ENCODE peak calls at places on chromosomes 5 and 9, in ten cellular contexts. One of them, this sample, is unnamed.

GRCh38 chr5:146052780-146053179 is 52.6 kb downstream of the PLAC8L1 start:
- DNase-seq in kidney: no peak
- DNase-seq in heart right ventricle: no peak
- DNase-seq in GM23248: no peak
- DNase-seq in foreskin melanocyte: no peak
- DNase-seq in hippocampal formation: no peak
- DNase-seq in NCI-H510A treated with DMSO at 0.1 percent for 48 hours: no peak
- DNase-seq in HEK293T: peak; percentile 32
- DNase-seq in A172: no peak
- DNase-seq in NCI-H2081: no peak
- DNase-seq in this sample: no peak

GRCh38 chr5:74257645-74258328 is 382.7 kb downstream of the ENC1 start:
- DNase-seq in kidney: peak; percentile 88
- DNase-seq in heart right ventricle: peak; percentile 66
- DNase-seq in GM23248: peak; percentile 48
- DNase-seq in foreskin melanocyte: no peak
- DNase-seq in hippocampal formation: no peak
- DNase-seq in NCI-H510A treated with DMSO at 0.1 percent for 48 hours: no peak
- DNase-seq in HEK293T: peak; percentile 19
- DNase-seq in A172: no peak
- DNase-seq in NCI-H2081: no peak
- DNase-seq in this sample: no peak

GRCh38 chr9:618478-618877 is 223.0 kb upstream of the DMRT1 start:
- DNase-seq in kidney: no peak
- DNase-seq in heart right ventricle: no peak
- DNase-seq in GM23248: peak; percentile 60
- DNase-seq in foreskin melanocyte: no peak
- DNase-seq in hippocampal formation: no peak
- DNase-seq in NCI-H510A treated with DMSO at 0.1 percent for 48 hours: no peak
- DNase-seq in HEK293T: no peak
- DNase-seq in A172: no peak
- DNase-seq in NCI-H2081: no peak
- DNase-seq in this sample: no peak

GRCh38 chr5:178113141-178113787 is at the start of gene N4BP3:
- DNase-seq in kidney: peak; percentile 92
- DNase-seq in heart right ventricle: peak; percentile 57
- DNase-seq in GM23248: peak; percentile 81
- DNase-seq in foreskin melanocyte: no peak
- DNase-seq in hippocampal formation: no peak
- DNase-seq in NCI-H510A treated with DMSO at 0.1 percent for 48 hours: peak; percentile 36
- DNase-seq in HEK293T: peak; percentile 91
- DNase-seq in A172: peak; percentile 35
- DNase-seq in NCI-H2081: peak; percentile 56
- DNase-seq in this sample: no peak

GRCh38 chr5:148972958-148973357 is 89.9 kb downstream of the SH3TC2 start:
- DNase-seq in kidney: no peak
- DNase-seq in heart right ventricle: peak; percentile 53
- DNase-seq in GM23248: peak; percentile 96
- DNase-seq in foreskin melanocyte: no peak
- DNase-seq in hippocampal formation: no peak
- DNase-seq in NCI-H510A treated with DMSO at 0.1 percent for 48 hours: no peak
- DNase-seq in HEK293T: no peak
- DNase-seq in A172: peak; percentile 97
- DNase-seq in NCI-H2081: no peak
- DNase-seq in this sample: no peak

GRCh38 chr5:173572431-173573125 is 43.9 kb downstream of the BOD1 start:
- DNase-seq in kidney: no peak
- DNase-seq in heart right ventricle: no peak
- DNase-seq in GM23248: peak; percentile 17
- DNase-seq in foreskin melanocyte: no peak
- DNase-seq in hippocampal formation: no peak
- DNase-seq in NCI-H510A treated with DMSO at 0.1 percent for 48 hours: no peak
- DNase-seq in HEK293T: no peak
- DNase-seq in A172: peak; percentile 22
- DNase-seq in NCI-H2081: no peak
- DNase-seq in this sample: no peak

GRCh38 chr5:44365351-44365750 is 23.9 kb downstream of the FGF10 start:
- DNase-seq in kidney: no peak
- DNase-seq in heart right ventricle: no peak
- DNase-seq in GM23248: peak; percentile 54
- DNase-seq in foreskin melanocyte: no peak
- DNase-seq in hippocampal formation: no peak
- DNase-seq in NCI-H510A treated with DMSO at 0.1 percent for 48 hours: no peak
- DNase-seq in HEK293T: no peak
- DNase-seq in A172: peak; percentile 4
- DNase-seq in NCI-H2081: no peak
- DNase-seq in this sample: no peak

GRCh38 chr9:4079906-4080305 is 220.0 kb downstream of the GLIS3 start:
- DNase-seq in kidney: no peak
- DNase-seq in heart right ventricle: no peak
- DNase-seq in GM23248: no peak
- DNase-seq in foreskin melanocyte: no peak
- DNase-seq in hippocampal formation: no peak
- DNase-seq in NCI-H510A treated with DMSO at 0.1 percent for 48 hours: no peak
- DNase-seq in HEK293T: no peak
- DNase-seq in A172: no peak
- DNase-seq in NCI-H2081: no peak
- DNase-seq in this sample: no peak

GRCh38 chr9:127204771-127205470 is 59.7 kb upstream of the GARNL3 start:
- DNase-seq in kidney: peak; percentile 69
- DNase-seq in heart right ventricle: no peak
- DNase-seq in GM23248: peak; percentile 76
- DNase-seq in foreskin melanocyte: no peak
- DNase-seq in hippocampal formation: no peak
- DNase-seq in NCI-H510A treated with DMSO at 0.1 percent for 48 hours: no peak
- DNase-seq in HEK293T: peak; percentile 41
- DNase-seq in A172: peak; percentile 87
- DNase-seq in NCI-H2081: no peak
- DNase-seq in this sample: peak; percentile 53

GRCh38 chr5:135069016-135069770 is 35.2 kb upstream of the PITX1 start:
- DNase-seq in kidney: peak; percentile 26
- DNase-seq in heart right ventricle: no peak
- DNase-seq in GM23248: no peak
- DNase-seq in foreskin melanocyte: no peak
- DNase-seq in hippocampal formation: no peak
- DNase-seq in NCI-H510A treated with DMSO at 0.1 percent for 48 hours: no peak
- DNase-seq in HEK293T: no peak
- DNase-seq in A172: no peak
- DNase-seq in NCI-H2081: no peak
- DNase-seq in this sample: no peak

GRCh38 chr9:129140397-129141065 is 29.3 kb downstream of the PTPA start:
- DNase-seq in kidney: no peak
- DNase-seq in heart right ventricle: peak; percentile 63
- DNase-seq in GM23248: peak; percentile 78
- DNase-seq in foreskin melanocyte: peak; percentile 29
- DNase-seq in hippocampal formation: peak; percentile 63
- DNase-seq in NCI-H510A treated with DMSO at 0.1 percent for 48 hours: peak; percentile 49
- DNase-seq in HEK293T: no peak
- DNase-seq in A172: peak; percentile 38
- DNase-seq in NCI-H2081: peak; percentile 32
- DNase-seq in this sample: no peak

GRCh38 chr5:74261906-74262305 is 378.6 kb downstream of the ENC1 start:
- DNase-seq in kidney: no peak
- DNase-seq in heart right ventricle: no peak
- DNase-seq in GM23248: no peak
- DNase-seq in foreskin melanocyte: no peak
- DNase-seq in hippocampal formation: no peak
- DNase-seq in NCI-H510A treated with DMSO at 0.1 percent for 48 hours: no peak
- DNase-seq in HEK293T: no peak
- DNase-seq in A172: no peak
- DNase-seq in NCI-H2081: no peak
- DNase-seq in this sample: no peak

GRCh38 chr9:97617939-97618416 is 15.2 kb downstream of the TSTD2 start:
- DNase-seq in kidney: no peak
- DNase-seq in heart right ventricle: no peak
- DNase-seq in GM23248: no peak
- DNase-seq in foreskin melanocyte: no peak
- DNase-seq in hippocampal formation: no peak
- DNase-seq in NCI-H510A treated with DMSO at 0.1 percent for 48 hours: no peak
- DNase-seq in HEK293T: no peak
- DNase-seq in A172: no peak
- DNase-seq in NCI-H2081: no peak
- DNase-seq in this sample: no peak

GRCh38 chr9:92189782-92190535 is 74.7 kb upstream of the SPTLC1 start:
- DNase-seq in kidney: no peak
- DNase-seq in heart right ventricle: no peak
- DNase-seq in GM23248: no peak
- DNase-seq in foreskin melanocyte: no peak
- DNase-seq in hippocampal formation: no peak
- DNase-seq in NCI-H510A treated with DMSO at 0.1 percent for 48 hours: no peak
- DNase-seq in HEK293T: no peak
- DNase-seq in A172: no peak
- DNase-seq in NCI-H2081: no peak
- DNase-seq in this sample: no peak

GRCh38 chr5:163387970-163388369 is 49.4 kb upstream of the CCNG1 start:
- DNase-seq in kidney: no peak
- DNase-seq in heart right ventricle: no peak
- DNase-seq in GM23248: no peak
- DNase-seq in foreskin melanocyte: no peak
- DNase-seq in hippocampal formation: no peak
- DNase-seq in NCI-H510A treated with DMSO at 0.1 percent for 48 hours: no peak
- DNase-seq in HEK293T: no peak
- DNase-seq in A172: no peak
- DNase-seq in NCI-H2081: no peak
- DNase-seq in this sample: no peak

GRCh38 chr9:109974143-109974917 is 194.3 kb downstream of the PALM2AKAP2 start:
- DNase-seq in kidney: no peak
- DNase-seq in heart right ventricle: peak; percentile 49
- DNase-seq in GM23248: no peak
- DNase-seq in foreskin melanocyte: peak; percentile 41
- DNase-seq in hippocampal formation: peak; percentile 45
- DNase-seq in NCI-H510A treated with DMSO at 0.1 percent for 48 hours: no peak
- DNase-seq in HEK293T: no peak
- DNase-seq in A172: no peak
- DNase-seq in NCI-H2081: no peak
- DNase-seq in this sample: no peak

GRCh38 chr5:160096178-160096577 is 23.1 kb downstream of the PWWP2A start:
- DNase-seq in kidney: no peak
- DNase-seq in heart right ventricle: no peak
- DNase-seq in GM23248: no peak
- DNase-seq in foreskin melanocyte: no peak
- DNase-seq in hippocampal formation: no peak
- DNase-seq in NCI-H510A treated with DMSO at 0.1 percent for 48 hours: no peak
- DNase-seq in HEK293T: no peak
- DNase-seq in A172: no peak
- DNase-seq in NCI-H2081: no peak
- DNase-seq in this sample: no peak